ENCODE peak calls at places on chromosomes 4 and X, in six cellular contexts. One of them, this sample, is unnamed.

GRCh38 chr4:75016472-75016871 is 83.6 kb downstream of the PARM1 start:
- DNase-seq in SK-N-SH: no peak
- DNase-seq in lower lobe of right lung: no peak
- DNase-seq in Jurkat, Clone E6-1: no peak
- DNase-seq in endothelial cell of umbilical vein: no peak
- DNase-seq in WERI-Rb-1: no peak
- DNase-seq in this sample: no peak

GRCh38 chr4:6917445-6918241 is 8.0 kb downstream of the TBC1D14 start:
- DNase-seq in endothelial cell of umbilical vein: peak; percentile 55
- DNase-seq in WERI-Rb-1: peak; percentile 47
- DNase-seq in lower lobe of right lung: peak; percentile 93
- DNase-seq in Jurkat, Clone E6-1: no peak
- DNase-seq in SK-N-SH: peak; percentile 56
- DNase-seq in this sample: no peak

GRCh38 chrX:27746516-27746915 is 61.3 kb upstream of the MAGEB10 start:
- DNase-seq in Jurkat, Clone E6-1: no peak
- DNase-seq in WERI-Rb-1: no peak
- DNase-seq in endothelial cell of umbilical vein: no peak
- DNase-seq in lower lobe of right lung: no peak
- DNase-seq in SK-N-SH: no peak
- DNase-seq in this sample: no peak

GRCh38 chr4:77092832-77093800 is 17.3 kb upstream of the CCNI start:
- DNase-seq in endothelial cell of umbilical vein: peak; percentile 47
- DNase-seq in lower lobe of right lung: no peak
- DNase-seq in SK-N-SH: no peak
- DNase-seq in Jurkat, Clone E6-1: no peak
- DNase-seq in WERI-Rb-1: no peak
- DNase-seq in this sample: no peak

GRCh38 chr4:81600511-81601269 is 129.0 kb upstream of the RASGEF1B start:
- DNase-seq in WERI-Rb-1: no peak
- DNase-seq in endothelial cell of umbilical vein: no peak
- DNase-seq in lower lobe of right lung: no peak
- DNase-seq in SK-N-SH: no peak
- DNase-seq in Jurkat, Clone E6-1: no peak
- DNase-seq in this sample: no peak

GRCh38 chrX:119688856-119689455 is 4.0 kb downstream of the SEPTIN6 start:
- DNase-seq in WERI-Rb-1: no peak
- DNase-seq in endothelial cell of umbilical vein: no peak
- DNase-seq in lower lobe of right lung: no peak
- DNase-seq in Jurkat, Clone E6-1: peak; percentile 76
- DNase-seq in SK-N-SH: no peak
- DNase-seq in this sample: no peak

GRCh38 chr4:83170952-83171399 is 56.4 kb upstream of the PLAC8 start:
- DNase-seq in SK-N-SH: no peak
- DNase-seq in Jurkat, Clone E6-1: no peak
- DNase-seq in WERI-Rb-1: no peak
- DNase-seq in lower lobe of right lung: no peak
- DNase-seq in endothelial cell of umbilical vein: peak; percentile 59
- DNase-seq in this sample: no peak

GRCh38 chrX:40008841-40009461 is 88.8 kb downstream of the BCOR start:
- DNase-seq in WERI-Rb-1: peak; percentile 93
- DNase-seq in Jurkat, Clone E6-1: no peak
- DNase-seq in lower lobe of right lung: peak; percentile 56
- DNase-seq in endothelial cell of umbilical vein: no peak
- DNase-seq in SK-N-SH: peak; percentile 82
- DNase-seq in this sample: no peak

GRCh38 chrX:38342853-38343778 is 9.3 kb upstream of the OTC start:
- DNase-seq in SK-N-SH: no peak
- DNase-seq in endothelial cell of umbilical vein: no peak
- DNase-seq in WERI-Rb-1: no peak
- DNase-seq in Jurkat, Clone E6-1: no peak
- DNase-seq in lower lobe of right lung: no peak
- DNase-seq in this sample: no peak

GRCh38 chrX:39427492-39428289 is 626.4 kb downstream of the MID1IP1 start:
- DNase-seq in endothelial cell of umbilical vein: peak; percentile 30
- DNase-seq in lower lobe of right lung: no peak
- DNase-seq in Jurkat, Clone E6-1: no peak
- DNase-seq in SK-N-SH: no peak
- DNase-seq in WERI-Rb-1: no peak
- DNase-seq in this sample: peak; percentile 38

GRCh38 chrX:142201113-142201512 is 4.0 kb downstream of the MAGEC2 start:
- DNase-seq in lower lobe of right lung: no peak
- DNase-seq in Jurkat, Clone E6-1: no peak
- DNase-seq in WERI-Rb-1: no peak
- DNase-seq in endothelial cell of umbilical vein: no peak
- DNase-seq in SK-N-SH: no peak
- DNase-seq in this sample: no peak

GRCh38 chr4:54484361-54484760 is 173.4 kb upstream of the KIT start:
- DNase-seq in Jurkat, Clone E6-1: peak; percentile 74
- DNase-seq in lower lobe of right lung: no peak
- DNase-seq in WERI-Rb-1: no peak
- DNase-seq in endothelial cell of umbilical vein: no peak
- DNase-seq in SK-N-SH: no peak
- DNase-seq in this sample: no peak

GRCh38 chr4:41146716-41147506 is 67.4 kb downstream of the APBB2 start:
- DNase-seq in endothelial cell of umbilical vein: peak; percentile 53
- DNase-seq in WERI-Rb-1: no peak
- DNase-seq in SK-N-SH: no peak
- DNase-seq in Jurkat, Clone E6-1: no peak
- DNase-seq in lower lobe of right lung: no peak
- DNase-seq in this sample: no peak

GRCh38 chr4:130568746-130569145 is 1472.8 kb downstream of the C4orf33 start:
- DNase-seq in endothelial cell of umbilical vein: no peak
- DNase-seq in SK-N-SH: no peak
- DNase-seq in WERI-Rb-1: no peak
- DNase-seq in Jurkat, Clone E6-1: no peak
- DNase-seq in lower lobe of right lung: no peak
- DNase-seq in this sample: no peak

GRCh38 chrX:24475480-24475879 is 10.4 kb downstream of the PDK3 start:
- DNase-seq in Jurkat, Clone E6-1: no peak
- DNase-seq in endothelial cell of umbilical vein: no peak
- DNase-seq in WERI-Rb-1: no peak
- DNase-seq in lower lobe of right lung: no peak
- DNase-seq in SK-N-SH: no peak
- DNase-seq in this sample: no peak

GRCh38 chrX:67555578-67556203 is 11.9 kb downstream of the AR start:
- DNase-seq in lower lobe of right lung: peak; percentile 47
- DNase-seq in endothelial cell of umbilical vein: peak; percentile 31
- DNase-seq in WERI-Rb-1: peak; percentile 48
- DNase-seq in Jurkat, Clone E6-1: peak; percentile 0
- DNase-seq in SK-N-SH: peak; percentile 45
- DNase-seq in this sample: no peak

GRCh38 chr4:5945936-5946335 is 53.0 kb upstream of the CRMP1 start:
- DNase-seq in WERI-Rb-1: no peak
- DNase-seq in SK-N-SH: no peak
- DNase-seq in lower lobe of right lung: no peak
- DNase-seq in endothelial cell of umbilical vein: no peak
- DNase-seq in Jurkat, Clone E6-1: no peak
- DNase-seq in this sample: no peak

GRCh38 chrX:10168226-10168625 is 11.5 kb downstream of the CLCN4 start:
- DNase-seq in SK-N-SH: no peak
- DNase-seq in lower lobe of right lung: peak; percentile 56
- DNase-seq in WERI-Rb-1: no peak
- DNase-seq in Jurkat, Clone E6-1: no peak
- DNase-seq in endothelial cell of umbilical vein: no peak
- DNase-seq in this sample: no peak

GRCh38 chr4:76963136-76963477 is 13.6 kb downstream of the SEPTIN11 start:
- DNase-seq in Jurkat, Clone E6-1: no peak
- DNase-seq in WERI-Rb-1: no peak
- DNase-seq in lower lobe of right lung: no peak
- DNase-seq in SK-N-SH: no peak
- DNase-seq in endothelial cell of umbilical vein: no peak
- DNase-seq in this sample: no peak

GRCh38 chrX:112636288-112636687 is 43.5 kb downstream of the LHFPL1 start:
- DNase-seq in WERI-Rb-1: no peak
- DNase-seq in SK-N-SH: no peak
- DNase-seq in Jurkat, Clone E6-1: no peak
- DNase-seq in endothelial cell of umbilical vein: no peak
- DNase-seq in lower lobe of right lung: no peak
- DNase-seq in this sample: no peak

GRCh38 chrX:106467422-106467821 is 144.4 kb upstream of the RADX start:
- DNase-seq in lower lobe of right lung: peak; percentile 13
- DNase-seq in Jurkat, Clone E6-1: no peak
- DNase-seq in endothelial cell of umbilical vein: no peak
- DNase-seq in SK-N-SH: no peak
- DNase-seq in WERI-Rb-1: no peak
- DNase-seq in this sample: no peak

GRCh38 chr4:101200561-101200960 is 146.8 kb downstream of the PPP3CA start:
- DNase-seq in SK-N-SH: no peak
- DNase-seq in Jurkat, Clone E6-1: no peak
- DNase-seq in lower lobe of right lung: no peak
- DNase-seq in endothelial cell of umbilical vein: peak; percentile 94
- DNase-seq in WERI-Rb-1: no peak
- DNase-seq in this sample: no peak

GRCh38 chr4:153154010-153154975 is 50.0 kb upstream of the TRIM2 start:
- DNase-seq in lower lobe of right lung: no peak
- DNase-seq in Jurkat, Clone E6-1: peak; percentile 41
- DNase-seq in WERI-Rb-1: no peak
- DNase-seq in SK-N-SH: peak; percentile 54
- DNase-seq in endothelial cell of umbilical vein: peak; percentile 57
- DNase-seq in this sample: peak; percentile 19

GRCh38 chr4:177759714-177760113 is 317.5 kb upstream of the AGA start:
- DNase-seq in Jurkat, Clone E6-1: no peak
- DNase-seq in lower lobe of right lung: no peak
- DNase-seq in SK-N-SH: no peak
- DNase-seq in endothelial cell of umbilical vein: no peak
- DNase-seq in WERI-Rb-1: no peak
- DNase-seq in this sample: no peak

GRCh38 chr4:87506974-87507701 is 22.0 kb downstream of the SPARCL1 start:
- DNase-seq in WERI-Rb-1: no peak
- DNase-seq in lower lobe of right lung: no peak
- DNase-seq in SK-N-SH: no peak
- DNase-seq in Jurkat, Clone E6-1: no peak
- DNase-seq in endothelial cell of umbilical vein: no peak
- DNase-seq in this sample: no peak

GRCh38 chrX:70478521-70478920 is 33.9 kb downstream of the DLG3 start:
- DNase-seq in Jurkat, Clone E6-1: no peak
- DNase-seq in endothelial cell of umbilical vein: no peak
- DNase-seq in WERI-Rb-1: peak; percentile 65
- DNase-seq in lower lobe of right lung: no peak
- DNase-seq in SK-N-SH: no peak
- DNase-seq in this sample: no peak

DNA sequence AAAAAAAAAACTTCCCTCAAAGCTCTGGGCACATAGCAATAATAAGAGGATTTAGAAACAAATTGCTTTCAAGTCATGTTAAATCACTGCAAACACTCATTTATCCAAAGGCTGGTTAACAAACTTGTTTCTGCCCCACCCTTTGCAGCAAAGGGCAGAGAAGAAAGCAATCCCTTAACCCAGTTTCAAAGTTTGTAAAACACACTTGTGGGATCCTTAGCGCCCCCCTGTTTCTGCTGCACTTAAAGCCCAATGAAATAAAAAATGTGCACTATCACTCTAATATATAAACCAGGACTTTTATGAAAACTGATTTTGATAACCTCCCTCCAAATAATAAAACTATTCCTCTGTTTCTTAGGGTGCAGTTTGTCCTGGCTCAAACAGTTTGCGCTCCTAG is 3.3 kb upstream of the PCDH10 start:
- DNase-seq in Jurkat, Clone E6-1: no peak
- DNase-seq in WERI-Rb-1: no peak
- DNase-seq in endothelial cell of umbilical vein: peak; percentile 52
- DNase-seq in lower lobe of right lung: no peak
- DNase-seq in SK-N-SH: no peak
- DNase-seq in this sample: no peak
- H3K4me3 ChIP-seq in Jurkat, Clone E6-1: peak overlapping the region; percentile 57
- H3K4me3 ChIP-seq in WERI-Rb-1: peak overlapping the region; percentile 66
- H3K4me3 ChIP-seq in endothelial cell of umbilical vein: peak overlapping the region; percentile 77
- H3K4me3 ChIP-seq in lower lobe of right lung: no peak overlapping the region
- H3K4me3 ChIP-seq in SK-N-SH: no peak overlapping the region
- H3K4me3 ChIP-seq in this sample: no peak overlapping the region

DNA sequence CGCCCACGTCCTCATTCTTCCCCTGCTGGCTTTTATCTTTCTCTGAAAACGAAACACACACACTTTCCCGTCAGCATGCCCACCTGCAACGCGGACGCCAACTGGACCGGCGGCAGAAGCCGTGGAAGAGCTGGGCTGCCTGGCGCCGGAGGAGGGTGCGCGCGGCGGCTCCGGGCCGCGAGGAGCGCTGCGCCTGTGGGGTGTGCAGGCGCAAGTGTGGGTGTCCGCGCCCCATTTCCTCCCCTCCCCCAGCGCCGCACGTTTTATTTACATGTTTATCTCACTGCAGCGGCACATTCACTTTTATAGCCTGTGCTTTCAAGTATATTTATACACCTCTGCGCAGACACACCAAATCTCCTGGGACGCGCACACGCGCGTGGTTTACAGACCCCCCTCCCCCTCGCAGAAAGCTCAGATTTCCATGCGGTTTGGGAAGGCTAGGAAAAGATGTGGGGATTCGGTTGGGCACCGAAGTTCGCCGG is 1.5 kb downstream of the PITX2 start:
- DNase-seq in endothelial cell of umbilical vein: no peak
- DNase-seq in SK-N-SH: no peak
- DNase-seq in WERI-Rb-1: no peak
- DNase-seq in lower lobe of right lung: no peak
- DNase-seq in Jurkat, Clone E6-1: no peak
- DNase-seq in this sample: no peak
- H3K4me3 ChIP-seq in endothelial cell of umbilical vein: no peak overlapping the region
- H3K4me3 ChIP-seq in SK-N-SH: no peak overlapping the region
- H3K4me3 ChIP-seq in WERI-Rb-1: peak overlapping the region; percentile 38
- H3K4me3 ChIP-seq in lower lobe of right lung: peak overlapping the region; percentile 43
- H3K4me3 ChIP-seq in Jurkat, Clone E6-1: no peak overlapping the region
- H3K4me3 ChIP-seq in this sample: no peak overlapping the region

DNA sequence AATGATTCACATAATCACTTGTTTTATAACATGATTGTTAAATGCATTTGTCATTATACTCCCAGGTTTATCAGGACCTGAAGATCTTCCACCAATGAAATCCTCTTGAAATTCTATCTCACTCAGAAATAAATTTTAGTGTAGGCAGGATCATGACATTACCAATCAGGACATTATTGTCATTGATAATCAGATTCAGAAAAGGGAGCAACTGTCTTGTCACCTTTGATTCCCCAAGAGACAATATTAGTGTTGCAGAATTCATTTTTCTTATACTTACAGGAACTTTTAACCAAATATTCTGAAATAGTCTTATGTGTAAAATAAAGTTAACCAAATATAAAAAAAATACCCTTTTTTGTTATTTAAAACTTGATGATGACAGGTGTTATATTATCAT is 1892.5 kb upstream of the ADGRL3 start:
- DNase-seq in SK-N-SH: no peak
- DNase-seq in WERI-Rb-1: no peak
- DNase-seq in endothelial cell of umbilical vein: no peak
- DNase-seq in lower lobe of right lung: no peak
- DNase-seq in Jurkat, Clone E6-1: no peak
- DNase-seq in this sample: no peak
- H3K4me3 ChIP-seq in SK-N-SH: no peak overlapping the region
- H3K4me3 ChIP-seq in WERI-Rb-1: no peak overlapping the region
- H3K4me3 ChIP-seq in endothelial cell of umbilical vein: no peak overlapping the region
- H3K4me3 ChIP-seq in lower lobe of right lung: no peak overlapping the region
- H3K4me3 ChIP-seq in Jurkat, Clone E6-1: no peak overlapping the region
- H3K4me3 ChIP-seq in this sample: no peak overlapping the region

DNA sequence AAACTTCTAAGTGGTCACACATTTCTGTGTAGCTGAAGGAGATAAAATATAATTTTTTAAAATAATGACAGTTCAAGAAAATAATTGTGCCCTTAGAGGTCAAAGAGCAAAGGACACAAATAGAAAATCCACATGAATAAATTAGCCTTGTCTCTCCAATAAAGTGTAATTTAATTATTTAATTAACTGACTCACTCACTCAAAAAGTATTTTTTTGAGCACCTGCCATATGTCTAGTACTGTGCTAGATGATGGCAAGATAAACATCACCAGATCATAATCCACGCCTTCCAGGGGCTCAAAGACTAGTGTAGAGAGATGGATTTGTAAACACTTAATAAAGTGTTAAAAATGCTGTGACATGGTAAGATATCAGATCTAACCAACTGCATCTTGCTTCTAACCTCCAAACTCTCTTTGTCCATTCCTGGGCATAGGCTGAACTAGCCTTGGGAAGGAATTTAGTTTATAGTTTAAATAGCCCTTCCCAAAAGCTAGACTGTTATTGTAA is 112.5 kb downstream of the SCLT1 start:
- DNase-seq in WERI-Rb-1: no peak
- DNase-seq in Jurkat, Clone E6-1: no peak
- DNase-seq in endothelial cell of umbilical vein: no peak
- DNase-seq in SK-N-SH: no peak
- DNase-seq in lower lobe of right lung: no peak
- DNase-seq in this sample: no peak
- H3K4me3 ChIP-seq in WERI-Rb-1: no peak overlapping the region
- H3K4me3 ChIP-seq in Jurkat, Clone E6-1: no peak overlapping the region
- H3K4me3 ChIP-seq in endothelial cell of umbilical vein: no peak overlapping the region
- H3K4me3 ChIP-seq in SK-N-SH: no peak overlapping the region
- H3K4me3 ChIP-seq in lower lobe of right lung: no peak overlapping the region
- H3K4me3 ChIP-seq in this sample: no peak overlapping the region